ENCODE peak calls at places on chromosomes 1 and 21, in seven cellular contexts. One of them, this sample, is unnamed.

GRCh38 chr1:29829448-29830344 is 593.4 kb downstream of the PTPRU start:
- DNase-seq in MV-4-11: no peak
- DNase-seq in NCI-H1417 treated with DMSO at 0.1 percent for 48 hours: no peak
- DNase-seq in left ventricle myocardium superior: no peak
- DNase-seq in tibial nerve: no peak
- DNase-seq in head of caudate nucleus: no peak
- DNase-seq in GM20000: no peak
- DNase-seq in this sample: no peak

GRCh38 chr1:176829261-176829976 is 335.1 kb downstream of the ASTN1 start:
- DNase-seq in MV-4-11: no peak
- DNase-seq in NCI-H1417 treated with DMSO at 0.1 percent for 48 hours: no peak
- DNase-seq in left ventricle myocardium superior: no peak
- DNase-seq in tibial nerve: no peak
- DNase-seq in head of caudate nucleus: no peak
- DNase-seq in GM20000: no peak
- DNase-seq in this sample: no peak

GRCh38 chr1:227033880-227034279 is 93.8 kb downstream of the COQ8A start:
- DNase-seq in MV-4-11: no peak
- DNase-seq in NCI-H1417 treated with DMSO at 0.1 percent for 48 hours: no peak
- DNase-seq in left ventricle myocardium superior: no peak
- DNase-seq in tibial nerve: no peak
- DNase-seq in head of caudate nucleus: no peak
- DNase-seq in GM20000: no peak
- DNase-seq in this sample: no peak

GRCh38 chr21:36980280-36981048 is 14.0 kb upstream of the HLCS start:
- DNase-seq in MV-4-11: no peak
- DNase-seq in NCI-H1417 treated with DMSO at 0.1 percent for 48 hours: no peak
- DNase-seq in left ventricle myocardium superior: peak; percentile 62
- DNase-seq in tibial nerve: no peak
- DNase-seq in head of caudate nucleus: peak; percentile 16
- DNase-seq in GM20000: no peak
- DNase-seq in this sample: peak; percentile 34

GRCh38 chr1:8677782-8678181 is 139.7 kb downstream of the RERE start:
- DNase-seq in MV-4-11: no peak
- DNase-seq in NCI-H1417 treated with DMSO at 0.1 percent for 48 hours: no peak
- DNase-seq in left ventricle myocardium superior: no peak
- DNase-seq in tibial nerve: no peak
- DNase-seq in head of caudate nucleus: no peak
- DNase-seq in GM20000: no peak
- DNase-seq in this sample: no peak

GRCh38 chr1:167121375-167122120 is 27.7 kb downstream of the STYXL2 start:
- DNase-seq in MV-4-11: no peak
- DNase-seq in NCI-H1417 treated with DMSO at 0.1 percent for 48 hours: no peak
- DNase-seq in left ventricle myocardium superior: peak; percentile 55
- DNase-seq in tibial nerve: no peak
- DNase-seq in head of caudate nucleus: peak; percentile 49
- DNase-seq in GM20000: no peak
- DNase-seq in this sample: peak; percentile 81

GRCh38 chr1:203537806-203538464 is 44.0 kb downstream of the OPTC start:
- DNase-seq in MV-4-11: no peak
- DNase-seq in NCI-H1417 treated with DMSO at 0.1 percent for 48 hours: no peak
- DNase-seq in left ventricle myocardium superior: no peak
- DNase-seq in tibial nerve: no peak
- DNase-seq in head of caudate nucleus: no peak
- DNase-seq in GM20000: no peak
- DNase-seq in this sample: peak; percentile 38

GRCh38 chr1:61182049-61182448 is 99.7 kb downstream of the NFIA start:
- DNase-seq in MV-4-11: no peak
- DNase-seq in NCI-H1417 treated with DMSO at 0.1 percent for 48 hours: no peak
- DNase-seq in left ventricle myocardium superior: no peak
- DNase-seq in tibial nerve: peak; percentile 35
- DNase-seq in head of caudate nucleus: no peak
- DNase-seq in GM20000: no peak
- DNase-seq in this sample: no peak

GRCh38 chr21:31654340-31654739 is 5.2 kb upstream of the SOD1 start:
- DNase-seq in MV-4-11: no peak
- DNase-seq in NCI-H1417 treated with DMSO at 0.1 percent for 48 hours: no peak
- DNase-seq in left ventricle myocardium superior: no peak
- DNase-seq in tibial nerve: no peak
- DNase-seq in head of caudate nucleus: no peak
- DNase-seq in GM20000: no peak
- DNase-seq in this sample: no peak

GRCh38 chr1:160260436-160261382 is 1.6 kb downstream of the DCAF8 start:
- DNase-seq in MV-4-11: no peak
- DNase-seq in NCI-H1417 treated with DMSO at 0.1 percent for 48 hours: no peak
- DNase-seq in left ventricle myocardium superior: no peak
- DNase-seq in tibial nerve: no peak
- DNase-seq in head of caudate nucleus: no peak
- DNase-seq in GM20000: no peak
- DNase-seq in this sample: no peak

GRCh38 chr1:206513312-206514111 is 6.2 kb downstream of the RASSF5 start:
- DNase-seq in MV-4-11: no peak
- DNase-seq in NCI-H1417 treated with DMSO at 0.1 percent for 48 hours: no peak
- DNase-seq in left ventricle myocardium superior: peak; percentile 76
- DNase-seq in tibial nerve: peak; percentile 86
- DNase-seq in head of caudate nucleus: no peak
- DNase-seq in GM20000: no peak
- DNase-seq in this sample: peak; percentile 83

GRCh38 chr1:235892734-235893413 is 26.2 kb upstream of the LYST start:
- DNase-seq in MV-4-11: peak; percentile 92
- DNase-seq in NCI-H1417 treated with DMSO at 0.1 percent for 48 hours: no peak
- DNase-seq in left ventricle myocardium superior: no peak
- DNase-seq in tibial nerve: no peak
- DNase-seq in head of caudate nucleus: no peak
- DNase-seq in GM20000: no peak
- DNase-seq in this sample: no peak